ENCODE peak calls at places on chromosomes 11 and 22, in four cellular contexts. D is kidney epithelial cell, L is foreskin fibroblast, W is right atrium auricular region. G is an unnamed sample.

GRCh38 chr11:10181811-10182210 is 112.2 kb downstream of the SBF2 start:
- DNase-seq in D (peak; percentile 16), L (no peak), W (no peak), G (peak; percentile 16)

GRCh38 chr22:50737728-50738648 is at the start of gene ACR:
- DNase-seq in W (peak; percentile 48), D (no peak), L (no peak), G (no peak)

GRCh38 chr11:61340985-61341384 is 8.0 kb downstream of the TKFC start:
- DNase-seq in W (no peak), D (no peak), L (no peak), G (no peak)

GRCh38 chr11:61923166-61924015 is 6.0 kb upstream of the RAB3IL1 start:
- DNase-seq in D (no peak), L (peak; percentile 77), W (peak; percentile 90), G (no peak)

GRCh38 chr22:28810839-28811491 is 10.6 kb upstream of the XBP1 start:
- DNase-seq in L (no peak), D (no peak), W (no peak), G (peak; percentile 93)

GRCh38 chr11:57597461-57597892 is at the start of gene SERPING1:
- DNase-seq in D (no peak), W (peak; percentile 87), L (no peak), G (no peak)

GRCh38 chr11:117862019-117862725 is 14.3 kb downstream of the FXYD6 start:
- DNase-seq in L (no peak), W (peak; percentile 56), D (no peak), G (no peak)

GRCh38 chr11:35579557-35580396 is 38.5 kb upstream of the FJX1 start:
- DNase-seq in L (peak; percentile 93), W (no peak), D (peak; percentile 25), G (peak; percentile 58)

GRCh38 chr11:105910095-105910715 is 111.8 kb downstream of the MSANTD4 start:
- DNase-seq in W (no peak), D (no peak), L (no peak), G (no peak)

GRCh38 chr11:69137148-69137844 is 18.4 kb upstream of the SMIM38 start:
- DNase-seq in L (no peak), W (no peak), D (no peak), G (no peak)

GRCh38 chr11:2530131-2530854 is 85.5 kb downstream of the KCNQ1 start:
- DNase-seq in D (no peak), W (no peak), L (no peak), G (no peak)

GRCh38 chr22:33565580-33565995 is 354.7 kb downstream of the LARGE1 start:
- DNase-seq in W (peak; percentile 60), D (no peak), L (no peak), G (no peak)

GRCh38 chr11:79258606-79259005 is 182.2 kb downstream of the TENM4 start:
- DNase-seq in D (no peak), L (no peak), W (no peak), G (no peak)

GRCh38 chr11:77440678-77441077 is 33.2 kb downstream of the PAK1 start:
- DNase-seq in D (no peak), L (no peak), W (no peak), G (no peak)

GRCh38 chr11:72433455-72434061 is 773 bp downstream of the CLPB start:
- DNase-seq in W (no peak), L (no peak), D (no peak), G (peak; percentile 71)

DNA sequence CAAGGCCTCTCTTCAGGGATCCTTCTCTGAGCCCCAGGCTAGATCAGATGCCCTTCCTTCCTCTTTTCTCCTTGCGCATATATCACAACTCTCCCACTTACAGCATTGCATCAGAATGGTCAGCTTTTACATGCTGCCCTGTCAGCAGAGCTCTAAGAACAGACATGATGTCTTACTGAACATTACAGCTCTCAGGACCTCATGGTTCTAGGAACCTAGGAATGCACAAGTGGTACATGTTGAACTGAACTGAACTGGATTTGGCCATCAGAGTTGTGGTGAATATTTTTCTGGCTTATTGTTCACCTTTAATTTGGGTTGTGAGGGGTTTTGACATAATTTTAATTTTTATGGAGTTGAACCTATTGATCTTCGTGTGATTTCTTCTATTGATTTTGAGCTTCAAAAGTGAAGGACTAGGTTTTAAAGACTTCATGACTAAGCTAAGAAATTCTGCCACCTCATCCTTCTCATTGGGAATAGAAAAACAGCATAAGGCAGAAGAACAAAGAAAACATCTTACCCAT is 37.7 kb upstream of the SPON1 start:
- DNase-seq in D (no peak), L (no peak), W (no peak), G (peak; percentile 88)
- H3K4me3 ChIP-seq in D (no peak overlapping the region), L (no peak overlapping the region), W (no peak overlapping the region), G (no peak overlapping the region)

DNA sequence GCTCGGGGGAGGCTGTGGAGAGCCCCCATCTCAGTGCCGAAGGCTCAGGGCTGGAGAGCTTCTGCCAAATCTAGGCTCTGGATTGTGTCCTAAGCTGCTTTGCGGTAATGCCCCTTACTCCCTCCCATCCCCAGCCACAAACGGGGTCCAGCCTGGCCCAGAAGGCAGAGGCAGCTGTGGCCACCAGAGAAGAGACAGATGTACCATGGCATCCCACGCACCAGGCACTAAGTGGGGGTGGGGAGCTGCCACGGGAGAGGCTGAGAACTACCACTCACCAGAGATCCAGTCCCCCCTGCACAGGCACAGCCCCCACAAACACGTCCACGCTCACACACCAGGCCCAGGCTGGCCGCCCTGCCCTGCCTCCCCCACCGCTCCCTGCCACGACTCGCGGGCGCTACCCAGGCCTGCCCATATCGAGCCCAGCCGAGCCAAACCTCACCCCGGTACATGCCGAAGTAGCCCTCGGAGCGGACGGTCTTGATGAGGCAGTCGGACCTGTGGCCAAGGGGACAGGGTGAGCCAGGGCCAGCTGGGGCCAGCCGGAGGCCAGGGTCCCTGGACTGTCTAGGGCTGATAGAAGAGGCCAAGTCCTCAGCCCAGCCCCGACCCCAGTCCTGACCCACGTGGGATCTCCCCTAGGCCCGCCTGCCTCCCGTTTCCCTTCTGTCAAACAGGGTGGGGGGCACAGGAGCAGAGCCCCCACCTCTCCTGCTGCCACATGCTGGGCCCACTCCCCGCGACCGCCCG is 3.9 kb downstream of the SLC25A22 start:
- DNase-seq in W (no peak), L (no peak), D (no peak), G (no peak)
- H3K4me3 ChIP-seq in W (no peak overlapping the region), L (no peak overlapping the region), D (no peak overlapping the region), G (no peak overlapping the region)

GRCh38 chr11:6390718-6391547 is 659 bp downstream of the SMPD1 start:
- DNase-seq in L (no peak), W (no peak), D (no peak), G (no peak)
- H3K4me3 ChIP-seq in L (peak overlapping the region; percentile 84), W (peak overlapping the region; percentile 92), D (peak overlapping the region; percentile 62), G (peak overlapping the region; percentile 26)

GRCh38 chr11:65945941-65946558 is 770 bp downstream of the TSGA10IP start:
- DNase-seq in D (no peak), L (no peak), W (no peak), G (no peak)
- H3K4me3 ChIP-seq in D (no peak overlapping the region), L (no peak overlapping the region), W (no peak overlapping the region), G (no peak overlapping the region)

DNA sequence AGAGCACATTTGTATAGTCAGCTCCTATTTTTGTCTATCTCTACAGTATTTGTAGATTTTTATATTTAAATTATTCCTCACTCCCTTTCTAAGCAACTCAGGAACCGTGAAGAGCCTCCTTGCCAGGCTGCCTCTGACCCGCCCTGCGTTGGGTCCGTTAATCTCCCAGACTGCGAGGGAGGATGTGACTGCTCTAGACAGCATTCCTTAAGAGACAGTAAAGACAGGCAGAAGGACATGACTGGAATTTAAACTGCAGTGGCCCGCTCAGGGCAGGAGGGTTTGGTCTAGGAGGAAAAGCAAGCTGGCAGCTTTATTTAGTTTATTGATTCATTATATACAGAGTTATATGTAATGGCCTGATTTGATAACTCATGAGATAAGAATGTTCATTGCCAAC is 413.7 kb downstream of the TMEM135 start:
- DNase-seq in W (no peak), L (no peak), D (no peak), G (no peak)
- H3K4me3 ChIP-seq in W (no peak overlapping the region), L (no peak overlapping the region), D (no peak overlapping the region), G (no peak overlapping the region)

DNA sequence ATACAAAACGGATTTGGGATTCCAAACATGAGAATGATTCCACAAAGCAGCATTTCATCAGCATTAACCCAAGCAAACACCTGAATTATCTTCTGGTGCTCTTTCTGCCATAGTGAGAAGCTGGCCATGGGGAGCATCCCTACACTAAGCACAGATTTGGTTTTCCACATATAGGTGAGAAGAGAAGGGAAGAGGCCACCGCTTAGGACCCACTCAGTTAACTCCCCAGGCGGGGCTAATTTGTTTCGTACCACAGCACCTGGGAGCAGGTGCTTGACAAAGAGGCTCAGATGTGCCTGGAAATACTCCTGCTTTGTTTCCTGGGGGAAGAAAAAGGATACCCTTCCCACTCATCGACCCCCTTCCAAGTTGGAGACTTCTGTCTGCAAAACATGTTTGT is 64.2 kb downstream of the RAB30 start:
- DNase-seq in L (no peak), W (no peak), D (no peak), G (no peak)
- H3K4me3 ChIP-seq in L (no peak overlapping the region), W (no peak overlapping the region), D (no peak overlapping the region), G (no peak overlapping the region)

GRCh38 chr11:134275188-134275533 is 1.0 kb upstream of the GLB1L3 start:
- DNase-seq in L (no peak), D (no peak), W (no peak), G (no peak)

GRCh38 chr11:134277176-134278001 is 1.2 kb downstream of the GLB1L3 start:
- DNase-seq in L (no peak), D (no peak), W (peak; percentile 32), G (no peak)

GRCh38 chr11:134273317-134273712 is 2.9 kb upstream of the GLB1L3 start:
- DNase-seq in D (no peak), L (no peak), W (no peak), G (no peak)

GRCh38 chr11:134276396-134277175 is 407 bp downstream of the GLB1L3 start:
- DNase-seq in L (no peak), D (no peak), W (no peak), G (no peak)

DNA sequence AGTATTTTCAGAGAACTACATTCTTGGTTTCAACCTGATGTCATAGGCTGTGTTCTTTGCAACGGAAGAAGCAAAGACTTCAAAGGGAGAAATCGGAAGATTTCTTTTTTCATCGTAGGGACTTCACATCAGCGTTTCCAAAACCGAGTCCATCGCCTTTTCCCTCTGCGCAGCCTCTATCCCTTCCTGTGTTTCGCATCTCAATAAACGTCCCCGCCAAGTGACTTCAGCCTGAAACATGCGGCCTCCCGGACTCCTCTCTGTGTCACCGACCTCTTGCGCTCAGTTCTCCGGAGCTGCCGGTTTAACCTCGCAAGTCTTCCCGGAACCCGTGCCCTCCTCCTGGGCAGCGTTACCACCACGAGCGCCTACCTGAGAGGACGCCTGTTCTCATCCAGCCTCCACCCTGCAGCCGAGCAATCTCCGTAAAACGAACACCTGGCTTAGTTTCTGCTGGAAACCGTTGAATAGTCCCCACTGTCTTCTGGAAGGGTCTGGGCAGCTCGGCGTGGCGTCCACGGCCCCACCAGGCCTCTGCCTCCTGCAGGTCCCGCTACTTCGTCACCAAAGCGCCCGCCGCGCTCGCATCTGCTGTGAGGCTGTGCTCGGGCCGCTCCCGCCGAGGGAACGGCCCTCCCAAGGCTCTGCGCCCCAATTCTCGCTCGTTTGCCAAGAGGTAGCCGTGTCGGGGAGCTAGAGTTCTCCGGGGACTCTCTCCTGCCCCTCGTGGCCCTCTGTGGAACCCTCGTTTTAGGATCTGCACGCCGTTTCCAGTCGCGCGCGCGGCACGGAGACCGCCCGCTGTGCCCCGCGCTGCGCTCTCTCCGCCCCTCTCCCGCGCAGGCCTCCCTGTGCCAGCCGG is at the start of gene GLB1L3:
- DNase-seq in L (no peak), W (no peak), D (no peak), G (no peak)
- H3K4me3 ChIP-seq in L (peak within 1 kb of the TSS; percentile 26), W (peak within 1 kb of the TSS; percentile 15), D (peak within 1 kb of the TSS; percentile 3), G (no peak within 1 kb of the TSS)

G was measured in NB4.